ENCODE peak calls at places on chromosomes 12 and 14, in four cellular contexts. N, B, M and Q are unnamed samples. For H3K9me3, the result is how much of the 10 kb centered on the place peaks cover.

GRCh38 chr14:86838363-86838762 is 1154.6 kb downstream of the GALC start:
- DNase-seq in N (no peak), M (no peak), B (no peak), Q (no peak)

GRCh38 chr14:24182110-24182882 is 6.3 kb downstream of the IPO4 start:
- DNase-seq in M (no peak), B (no peak), N (no peak), Q (no peak)

GRCh38 chr12:55933158-55933798 is 2.3 kb downstream of the DGKA start:
- DNase-seq in M (no peak), B (no peak), N (peak), Q (no peak)

GRCh38 chr14:77653473-77653872 is 37.0 kb upstream of the SPTLC2 start:
- DNase-seq in M (no peak), N (no peak), B (no peak), Q (no peak)

GRCh38 chr12:95548056-95548538 is 3.2 kb downstream of the USP44 start:
- DNase-seq in B (peak), N (peak), M (peak), Q (no peak)

GRCh38 chr14:94394594-94395305 is 6.3 kb upstream of the SERPINA1 start:
- DNase-seq in B (peak), N (no peak), M (peak), Q (no peak)

GRCh38 chr12:65826513-65827171 is 2.4 kb downstream of the HMGA2 start:
- DNase-seq in M (no peak), N (no peak), B (no peak), Q (no peak)

GRCh38 chr12:11753151-11753501 is 103.7 kb downstream of the ETV6 start:
- DNase-seq in N (no peak), M (no peak), B (no peak), Q (no peak)

GRCh38 chr12:116159175-116159574 is 118.3 kb downstream of the MED13L start:
- DNase-seq in N (no peak), B (no peak), M (no peak), Q (no peak)

GRCh38 chr12:68932701-68933563 is at the start of gene CPM:
- DNase-seq in N (peak), M (peak), B (peak), Q (peak)

GRCh38 chr12:13024151-13024946 is 19.8 kb upstream of the FAM234B start:
- DNase-seq in M (no peak), B (peak), N (no peak), Q (no peak)

GRCh38 chr12:46154221-46154975 is 114.4 kb downstream of the SLC38A1 start:
- DNase-seq in M (no peak), N (no peak), B (no peak), Q (no peak)

GRCh38 chr12:40551466-40551865 is 140.8 kb upstream of the CNTN1 start:
- DNase-seq in M (no peak), B (no peak), N (no peak), Q (no peak)

GRCh38 chr14:77052281-77053044 is 24.0 kb upstream of the IRF2BPL start:
- DNase-seq in M (no peak), B (no peak), N (peak), Q (no peak)

GRCh38 chr12:29578070-29578469 is 80.6 kb upstream of the OVCH1 start:
- DNase-seq in M (no peak), B (no peak), N (no peak), Q (no peak)

GRCh38 chr12:19285793-19286448 is 153.4 kb upstream of the AEBP2 start:
- DNase-seq in N (no peak), B (no peak), M (no peak), Q (no peak)

GRCh38 chr12:47744005-47744651 is 14.6 kb downstream of the RAPGEF3 start:
- DNase-seq in N (peak), B (no peak), M (peak), Q (peak)

GRCh38 chr12:119117936-119118335 is 60.8 kb upstream of the HSPB8 start:
- DNase-seq in N (no peak), M (no peak), B (no peak), Q (no peak)

GRCh38 chr12:95829395-95829794 is 29.4 kb upstream of the SNRPF start:
- DNase-seq in M (no peak), B (no peak), N (no peak), Q (no peak)

GRCh38 chr14:89924224-89924623 is 30.3 kb downstream of the EFCAB11 start:
- DNase-seq in B (no peak), M (no peak), N (no peak), Q (no peak)

GRCh38 chr12:54395545-54395944 is 11.0 kb upstream of the ZNF385A start:
- DNase-seq in M (no peak), B (no peak), N (no peak), Q (no peak)

GRCh38 chr14:61470261-61470953 is 149.0 kb downstream of the PRKCH start:
- DNase-seq in B (peak), N (no peak), M (no peak), Q (no peak)

GRCh38 chr12:130281157-130281799 is 56.4 kb upstream of the PIWIL1 start:
- DNase-seq in N (no peak), M (no peak), B (no peak), Q (peak)

GRCh38 chr14:68723808-68724268 is 69.0 kb downstream of the ZFP36L1 start:
- DNase-seq in B (no peak), N (peak), M (no peak), Q (no peak)

GRCh38 chr12:90490355-90490754 is 464.6 kb downstream of the CCER1 start:
- DNase-seq in N (no peak), B (no peak), M (no peak), Q (no peak)

GRCh38 chr14:97458302-97459137 is 661.3 kb downstream of the VRK1 start:
- DNase-seq in B (peak), M (peak), N (peak), Q (peak)

GRCh38 chr14:97459180-97459579 is 662.0 kb downstream of the VRK1 start:
- DNase-seq in B (no peak), M (no peak), N (peak), Q (no peak)

GRCh38 chr14:97456958-97457357 is 659.8 kb downstream of the VRK1 start:
- DNase-seq in M (no peak), N (peak), B (no peak), Q (no peak)

GRCh38 chr14:97453991-97454390 is 656.8 kb downstream of the VRK1 start:
- DNase-seq in B (no peak), M (no peak), N (no peak), Q (no peak)

DNA sequence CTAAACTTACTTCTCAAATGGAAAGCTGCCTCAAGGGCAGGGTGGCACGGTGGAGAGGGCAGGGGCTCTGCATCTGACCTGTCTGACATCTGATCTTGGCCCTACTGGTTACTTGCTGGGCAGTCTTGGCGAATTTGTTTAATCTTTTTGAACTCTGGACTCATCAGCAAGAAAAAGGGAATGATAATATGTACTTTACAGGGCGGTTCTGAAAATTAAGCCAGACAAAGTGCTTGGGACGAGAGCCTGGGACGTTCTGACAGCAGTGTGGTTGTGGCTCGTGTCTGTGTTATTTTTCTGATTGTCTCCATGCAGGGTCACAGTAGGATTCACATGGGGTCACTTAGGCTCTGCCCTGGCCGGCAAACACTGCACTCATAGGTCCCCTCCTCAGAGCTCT is 659.3 kb downstream of the VRK1 start:
- DNase-seq in B (no peak), M (no peak), N (peak), Q (no peak)
- H3K9me3 ChIP-seq in B (under half), M (under half), N (under half), Q (under half)

DNA sequence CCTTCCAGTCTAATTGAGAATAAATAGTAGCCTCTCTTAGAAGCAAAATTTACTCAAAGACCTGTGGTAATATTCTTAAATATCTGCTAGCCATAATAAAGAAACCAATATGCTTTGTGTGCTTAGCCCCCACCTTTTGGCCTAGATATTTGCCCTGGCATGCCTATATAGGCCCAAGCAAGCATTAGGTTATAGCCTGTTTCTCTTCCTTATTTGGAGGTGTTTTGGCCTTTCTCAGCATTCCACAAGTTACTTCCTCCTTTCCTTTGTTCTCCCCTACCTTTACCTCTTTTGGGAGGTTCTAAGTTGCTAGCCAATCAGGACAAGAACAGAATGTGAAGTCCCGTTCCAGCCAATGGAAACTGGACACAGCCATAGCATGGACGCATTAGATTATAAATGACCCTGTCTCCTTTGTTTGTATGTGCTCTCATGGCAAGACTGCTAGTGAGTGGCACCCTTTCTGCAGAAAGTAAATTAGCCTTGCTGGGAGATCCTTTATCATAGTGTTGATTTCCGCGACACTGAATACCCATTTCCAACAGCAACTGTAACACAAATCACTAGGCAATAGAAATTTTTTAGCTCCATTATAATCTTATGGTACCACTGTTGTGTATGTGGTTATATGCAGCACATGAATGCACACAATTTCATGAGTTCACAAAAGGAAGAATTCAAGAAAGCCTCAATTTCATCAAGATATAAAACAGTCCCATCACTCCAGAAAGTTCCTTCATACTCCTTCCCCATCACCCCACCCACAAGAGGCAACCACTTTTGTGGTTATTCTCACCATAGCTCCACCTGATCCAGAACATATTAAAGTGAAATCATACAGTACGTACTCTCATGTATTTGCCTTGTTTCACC is 37.6 kb downstream of the CEP83 start:
- DNase-seq in N (no peak), M (no peak), B (no peak), Q (no peak)
- H3K9me3 ChIP-seq in N (under half), M (under half), B (under half), Q (under half)

GRCh38 chr14:55309761-55310365 is 38.6 kb downstream of the FBXO34 start:
- DNase-seq in B (no peak), M (no peak), N (no peak), Q (no peak)
- H3K9me3 ChIP-seq in B (under half), M (under half), N (under half), Q (under half)

GRCh38 chr12:124470806-124471205 is 96.6 kb downstream of the NCOR2 start:
- DNase-seq in N (no peak), B (no peak), M (no peak), Q (no peak)

GRCh38 chr12:124470139-124470538 is 97.3 kb downstream of the NCOR2 start:
- DNase-seq in N (no peak), B (no peak), M (no peak), Q (no peak)

GRCh38 chr12:124472690-124473279 is 94.6 kb downstream of the NCOR2 start:
- DNase-seq in M (no peak), N (no peak), B (no peak), Q (no peak)

GRCh38 chr12:124469193-124469888 is 98.1 kb downstream of the NCOR2 start:
- DNase-seq in N (no peak), B (no peak), M (no peak), Q (peak)

GRCh38 chr12:124471828-124472227 is 95.6 kb downstream of the NCOR2 start:
- DNase-seq in N (no peak), B (no peak), M (no peak), Q (no peak)
- H3K9me3 ChIP-seq in N (under half), B (under half), M (under half), Q (under half)

GRCh38 chr14:105528197-105528858 is 1.9 kb downstream of the TMEM121 start:
- DNase-seq in B (peak), N (peak), M (peak), Q (peak)

GRCh38 chr14:105530446-105531087 is 4.2 kb downstream of the TMEM121 start:
- DNase-seq in M (no peak), N (no peak), B (no peak), Q (no peak)

GRCh38 chr14:105531088-105531957 is 4.9 kb downstream of the TMEM121 start:
- DNase-seq in N (no peak), M (no peak), B (no peak), Q (no peak)

GRCh38 chr14:105528859-105529505 is 2.6 kb downstream of the TMEM121 start:
- DNase-seq in N (no peak), M (peak), B (no peak), Q (no peak)

GRCh38 chr14:105529506-105530445 is 3.4 kb downstream of the TMEM121 start:
- DNase-seq in N (no peak), M (peak), B (peak), Q (no peak)
- H3K9me3 ChIP-seq in N (under half), M (under half), B (under half), Q (under half)

GRCh38 chr12:38120438-38120837 is 196.1 kb upstream of the ALG10B start:
- DNase-seq in M (no peak), B (no peak), N (no peak), Q (no peak)
- H3K9me3 ChIP-seq in M (under half), B (under half), N (under half), Q (under half)